ENCODE peak calls at places on chromosomes 13 and 19, in five cellular contexts. D is M059J, Y is GM23248, Q is astrocyte of the spinal cord, R is hippocampal formation. T is an unnamed sample.

GRCh38 chr13:110012102-110012739 is 225.8 kb upstream of the IRS2 start:
- DNase-seq in D (peak), Y (peak), Q (peak), R (no peak), T (no peak)

GRCh38 chr13:70107498-70108271 is at the start of gene ATXN8OS:
- DNase-seq in D (no peak), Y (no peak), Q (peak), R (no peak), T (no peak)

GRCh38 chr13:46804391-46804815 is 7.4 kb upstream of the ESD start:
- DNase-seq in D (peak), Y (peak), Q (peak), R (no peak), T (no peak)

GRCh38 chr13:42658019-42658418 is 84.1 kb downstream of the TNFSF11 start:
- DNase-seq in D (no peak), Y (no peak), Q (no peak), R (no peak), T (no peak)

GRCh38 chr13:110047511-110047910 is 259.4 kb downstream of the COL4A1 start:
- DNase-seq in D (peak), Y (no peak), Q (peak), R (no peak), T (no peak)

GRCh38 chr19:34224996-34225658 is 29.2 kb upstream of the GARRE1 start:
- DNase-seq in D (peak), Y (peak), Q (peak), R (no peak), T (no peak)

GRCh38 chr19:45117167-45117594 is 24.2 kb downstream of the PPP1R37 start:
- DNase-seq in D (no peak), Y (peak), Q (no peak), R (no peak), T (no peak)

GRCh38 chr19:53977429-53977990 is 13.9 kb upstream of the CACNG6 start:
- DNase-seq in D (peak), Y (peak), Q (peak), R (peak), T (peak)

GRCh38 chr13:99376924-99377323 is 69.7 kb upstream of the GPR183 start:
- DNase-seq in D (no peak), Y (no peak), Q (no peak), R (no peak), T (no peak)

T was measured in putamen.